ENCODE peak calls at places on chromosomes 13 and 19, in five cellular contexts. One of them, this sample, is unnamed.
A peak's percentile ranks its signal among the peaks of the same experiment; 100 is the strongest.

GRCh38 chr13:27794075-27794691 is 1.9 kb downstream of the GSX1 start:
- DNase-seq in endodermal cell: peak; percentile 59
- DNase-seq in lung: no peak
- DNase-seq in uterus: no peak
- DNase-seq in DND-41: no peak
- DNase-seq in this sample: no peak

GRCh38 chr13:59447846-59448620 is 715.7 kb downstream of the DIAPH3 start:
- DNase-seq in endodermal cell: peak; percentile 70
- DNase-seq in uterus: no peak
- DNase-seq in lung: no peak
- DNase-seq in DND-41: no peak
- DNase-seq in this sample: no peak

GRCh38 chr13:24241336-24241735 is 68.0 kb upstream of the C1QTNF9 start:
- DNase-seq in DND-41: no peak
- DNase-seq in endodermal cell: no peak
- DNase-seq in lung: no peak
- DNase-seq in uterus: no peak
- DNase-seq in this sample: no peak

GRCh38 chr19:16005925-16006324 is 57.1 kb downstream of the OR10H4 start:
- DNase-seq in lung: no peak
- DNase-seq in endodermal cell: no peak
- DNase-seq in DND-41: no peak
- DNase-seq in uterus: no peak
- DNase-seq in this sample: no peak

GRCh38 chr13:49502954-49503353 is 7.2 kb downstream of the PHF11 start:
- DNase-seq in DND-41: no peak
- DNase-seq in endodermal cell: no peak
- DNase-seq in uterus: peak; percentile 27
- DNase-seq in lung: no peak
- DNase-seq in this sample: no peak

GRCh38 chr13:95020298-95020987 is 280.8 kb downstream of the ABCC4 start:
- DNase-seq in uterus: no peak
- DNase-seq in endodermal cell: no peak
- DNase-seq in lung: no peak
- DNase-seq in DND-41: no peak
- DNase-seq in this sample: no peak

GRCh38 chr19:4357095-4357797 is 13.9 kb downstream of the MPND start:
- DNase-seq in DND-41: no peak
- DNase-seq in uterus: no peak
- DNase-seq in endodermal cell: peak; percentile 45
- DNase-seq in lung: no peak
- DNase-seq in this sample: no peak

GRCh38 chr19:52670046-52670445 is 31.9 kb upstream of the ZNF83 start:
- DNase-seq in uterus: no peak
- DNase-seq in lung: no peak
- DNase-seq in DND-41: no peak
- DNase-seq in endodermal cell: no peak
- DNase-seq in this sample: no peak

GRCh38 chr13:48265217-48265815 is 32.3 kb downstream of the ITM2B start:
- DNase-seq in uterus: no peak
- DNase-seq in lung: no peak
- DNase-seq in DND-41: no peak
- DNase-seq in endodermal cell: no peak
- DNase-seq in this sample: peak; percentile 27

GRCh38 chr13:87078947-87079795 is 592.0 kb upstream of the SLITRK5 start:
- DNase-seq in endodermal cell: no peak
- DNase-seq in DND-41: no peak
- DNase-seq in uterus: peak; percentile 11
- DNase-seq in lung: no peak
- DNase-seq in this sample: no peak

GRCh38 chr13:35957174-35957867 is 173.9 kb downstream of the DCLK1 start:
- DNase-seq in DND-41: no peak
- DNase-seq in endodermal cell: no peak
- DNase-seq in uterus: no peak
- DNase-seq in lung: no peak
- DNase-seq in this sample: no peak

GRCh38 chr19:3519126-3519525 is 13.0 kb downstream of the FZR1 start:
- DNase-seq in uterus: no peak
- DNase-seq in endodermal cell: no peak
- DNase-seq in DND-41: no peak
- DNase-seq in lung: no peak
- DNase-seq in this sample: no peak

DNA sequence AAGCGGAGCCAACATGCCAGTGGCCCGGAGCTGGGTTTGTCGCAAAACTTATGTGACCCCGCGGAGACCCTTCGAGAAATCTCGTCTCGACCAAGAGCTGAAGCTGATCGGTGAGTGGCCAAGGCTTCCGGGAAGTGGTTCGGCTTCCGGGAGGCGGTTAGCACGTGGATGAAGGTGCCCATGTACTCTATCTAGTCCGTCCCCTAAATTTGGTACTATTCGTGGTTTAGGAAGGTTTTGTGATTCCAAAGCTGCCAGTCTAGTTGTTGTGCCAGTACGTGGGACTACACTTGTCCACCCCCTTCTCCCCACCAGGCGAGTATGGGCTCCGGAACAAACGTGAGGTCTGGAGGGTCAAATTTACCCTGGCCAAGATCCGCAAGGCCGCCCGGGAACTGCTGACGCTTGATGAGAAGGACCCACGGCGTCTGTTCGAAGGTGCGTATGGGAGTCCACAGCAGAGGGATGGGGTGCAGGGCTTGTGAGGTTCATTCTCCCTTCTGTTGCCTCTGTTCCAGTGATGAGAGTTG is 579 bp downstream of the RPS9 start:
- DNase-seq in uterus: no peak
- DNase-seq in DND-41: no peak
- DNase-seq in endodermal cell: no peak
- DNase-seq in lung: no peak
- DNase-seq in this sample: no peak
- H3K4me1 ChIP-seq in uterus: peaks cover 13% of the 10 kb centered on the region
- H3K4me1 ChIP-seq in DND-41: peaks cover 54% of the 10 kb centered on the region
- H3K4me1 ChIP-seq in endodermal cell: peaks cover 16% of the 10 kb centered on the region
- H3K4me1 ChIP-seq in lung: peaks cover 2% of the 10 kb centered on the region
- H3K4me1 ChIP-seq in this sample: peaks cover 49% of the 10 kb centered on the region

DNA sequence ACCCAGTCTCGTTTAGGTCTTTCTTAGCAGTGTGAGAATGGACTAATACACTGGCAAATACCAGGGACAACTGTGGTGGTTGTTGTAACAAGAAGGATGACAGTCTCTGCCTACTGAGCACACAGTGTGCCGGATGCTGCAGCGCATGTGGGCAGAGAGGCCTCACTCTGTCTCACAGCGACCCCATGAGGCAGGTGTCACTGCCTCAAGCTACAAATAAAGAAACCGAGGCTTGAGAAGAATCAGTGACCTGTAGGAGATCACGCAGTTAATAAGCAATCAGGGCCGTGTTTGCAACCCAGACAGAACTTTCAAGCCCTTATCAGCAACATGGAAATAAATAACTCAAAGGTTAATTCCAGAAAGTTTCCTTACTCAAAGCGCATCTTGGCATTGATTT is 40.5 kb upstream of the GAS6 start:
- DNase-seq in uterus: peak; percentile 68
- DNase-seq in endodermal cell: peak; percentile 81
- DNase-seq in DND-41: peak; percentile 24
- DNase-seq in lung: peak; percentile 28
- DNase-seq in this sample: peak; percentile 23
- TF ChIP-seq CTCF in uterus: peak; percentile 64
- TF ChIP-seq CTCF in endodermal cell: peak; percentile 86
- TF ChIP-seq CTCF in DND-41: peak; percentile 38
- TF ChIP-seq CTCF in lung: peak; percentile 62
- TF ChIP-seq CTCF in this sample: no peak

GRCh38 chr13:110217811-110218210 is 89.1 kb downstream of the COL4A1 start:
- DNase-seq in DND-41: no peak
- DNase-seq in lung: no peak
- DNase-seq in endodermal cell: no peak
- DNase-seq in uterus: no peak
- DNase-seq in this sample: no peak

GRCh38 chr13:110216403-110217041 is 90.4 kb downstream of the COL4A1 start:
- DNase-seq in uterus: peak; percentile 45
- DNase-seq in endodermal cell: no peak
- DNase-seq in DND-41: no peak
- DNase-seq in lung: no peak
- DNase-seq in this sample: no peak

GRCh38 chr13:110215606-110216005 is 91.4 kb downstream of the COL4A1 start:
- DNase-seq in lung: no peak
- DNase-seq in uterus: no peak
- DNase-seq in endodermal cell: no peak
- DNase-seq in DND-41: no peak
- DNase-seq in this sample: no peak

GRCh38 chr13:110214637-110215036 is 92.3 kb downstream of the COL4A1 start:
- DNase-seq in endodermal cell: no peak
- DNase-seq in DND-41: no peak
- DNase-seq in lung: no peak
- DNase-seq in uterus: no peak
- DNase-seq in this sample: no peak

DNA sequence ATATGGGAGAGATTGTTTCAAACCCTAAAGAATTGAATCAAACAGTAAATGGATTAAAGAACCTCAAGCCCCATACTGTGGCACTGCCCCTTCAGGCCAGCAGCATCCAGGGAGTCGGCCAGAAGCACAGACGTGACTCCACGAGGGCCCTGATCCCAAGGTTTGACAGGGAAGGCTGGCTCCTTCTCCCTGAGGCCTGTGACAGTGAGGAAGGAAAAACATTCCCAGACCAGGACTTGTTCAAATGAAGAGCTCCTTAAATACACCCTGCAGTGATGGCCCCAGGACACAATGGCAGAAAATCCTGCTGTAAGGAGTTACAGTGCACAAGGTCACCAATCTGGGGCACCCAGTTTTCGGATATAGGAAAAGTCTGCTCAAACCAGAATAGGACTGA is 91.0 kb downstream of the COL4A1 start:
- DNase-seq in endodermal cell: no peak
- DNase-seq in DND-41: no peak
- DNase-seq in uterus: no peak
- DNase-seq in lung: no peak
- DNase-seq in this sample: no peak
- H3K4me1 ChIP-seq in endodermal cell: peaks cover 4% of the 10 kb centered on the region
- H3K4me1 ChIP-seq in DND-41: no peaks in the 10 kb centered on the region
- H3K4me1 ChIP-seq in uterus: no peaks in the 10 kb centered on the region
- H3K4me1 ChIP-seq in lung: peaks cover 10% of the 10 kb centered on the region
- H3K4me1 ChIP-seq in this sample: no peaks in the 10 kb centered on the region

DNA sequence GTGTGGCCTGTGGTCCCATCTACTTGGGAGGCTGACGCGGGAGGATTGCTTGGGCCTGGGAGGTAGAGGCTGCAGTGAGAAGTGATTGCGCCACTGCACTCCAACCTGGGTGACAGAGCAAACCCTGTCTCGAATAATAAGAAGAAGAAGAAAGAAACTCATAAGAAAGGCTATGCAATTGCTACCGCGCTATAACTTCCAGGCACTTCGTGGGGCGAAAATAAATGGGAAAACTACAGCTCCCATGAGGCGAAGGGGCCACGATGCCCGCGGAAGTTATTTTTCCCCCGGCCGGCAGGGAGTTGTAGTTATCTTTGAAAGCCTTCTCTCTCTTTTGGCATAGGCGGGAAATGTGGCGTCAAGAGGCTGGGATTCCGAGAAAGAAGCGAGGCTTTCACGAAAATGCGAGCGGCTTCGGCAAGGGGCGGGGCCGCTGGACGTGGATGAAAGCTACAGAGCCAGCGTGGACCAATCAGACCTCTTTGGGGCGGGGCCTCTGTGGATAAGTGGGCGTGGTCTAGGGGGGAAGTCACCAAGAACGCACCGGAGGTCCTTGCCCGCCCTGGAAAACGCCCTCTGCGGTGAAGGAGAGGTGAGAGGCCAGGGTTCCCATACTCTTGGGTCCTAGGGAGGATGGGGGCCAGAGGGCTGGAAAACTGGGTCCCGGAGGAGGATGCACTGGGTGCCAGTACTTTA is at the start of gene NUCB1:
- DNase-seq in uterus: peak; percentile 100
- DNase-seq in DND-41: peak; percentile 100
- DNase-seq in lung: peak; percentile 100
- DNase-seq in endodermal cell: peak; percentile 100
- DNase-seq in this sample: peak; percentile 99
- TF ChIP-seq CTCF in uterus: peak; percentile 26
- TF ChIP-seq CTCF in DND-41: peak; percentile 26
- TF ChIP-seq CTCF in lung: no peak
- TF ChIP-seq CTCF in endodermal cell: peak; percentile 31
- TF ChIP-seq CTCF in this sample: no peak

GRCh38 chr19:29678484-29679106 is 13.3 kb downstream of the PLEKHF1 start:
- DNase-seq in uterus: peak; percentile 89
- DNase-seq in lung: no peak
- DNase-seq in endodermal cell: no peak
- DNase-seq in DND-41: no peak
- DNase-seq in this sample: no peak
- H3K4me1 ChIP-seq in uterus: peaks cover 19% of the 10 kb centered on the region
- H3K4me1 ChIP-seq in lung: peaks cover 21% of the 10 kb centered on the region
- H3K4me1 ChIP-seq in endodermal cell: no peaks in the 10 kb centered on the region
- H3K4me1 ChIP-seq in DND-41: peaks cover 40% of the 10 kb centered on the region
- H3K4me1 ChIP-seq in this sample: peaks cover 93% of the 10 kb centered on the region

GRCh38 chr19:17676295-17676694 is 11.9 kb downstream of the UNC13A start:
- DNase-seq in DND-41: no peak
- DNase-seq in endodermal cell: no peak
- DNase-seq in lung: no peak
- DNase-seq in uterus: no peak
- DNase-seq in this sample: no peak

GRCh38 chr19:17679526-17680234 is 8.5 kb downstream of the UNC13A start:
- DNase-seq in DND-41: no peak
- DNase-seq in endodermal cell: peak; percentile 51
- DNase-seq in lung: no peak
- DNase-seq in uterus: no peak
- DNase-seq in this sample: no peak

GRCh38 chr19:17673937-17674799 is 14.0 kb downstream of the UNC13A start:
- DNase-seq in lung: no peak
- DNase-seq in uterus: no peak
- DNase-seq in endodermal cell: no peak
- DNase-seq in DND-41: no peak
- DNase-seq in this sample: no peak

GRCh38 chr19:17678836-17679235 is 9.3 kb downstream of the UNC13A start:
- DNase-seq in lung: no peak
- DNase-seq in uterus: no peak
- DNase-seq in endodermal cell: no peak
- DNase-seq in DND-41: no peak
- DNase-seq in this sample: no peak

GRCh38 chr19:17677002-17677401 is 11.2 kb downstream of the UNC13A start:
- DNase-seq in endodermal cell: no peak
- DNase-seq in uterus: no peak
- DNase-seq in DND-41: no peak
- DNase-seq in lung: no peak
- DNase-seq in this sample: no peak
- TF ChIP-seq CTCF in endodermal cell: peak; percentile 60
- TF ChIP-seq CTCF in uterus: no peak
- TF ChIP-seq CTCF in DND-41: peak; percentile 51
- TF ChIP-seq CTCF in lung: no peak
- TF ChIP-seq CTCF in this sample: no peak

This sample was measured in CD8-positive, alpha-beta T cell.